ENCODE peak calls at places on chromosome 2, in four cellular contexts. I, Z, D and V are unnamed samples.

GRCh38 chr2:36819090-36819711 is 122.7 kb downstream of the VIT start:
- DNase-seq in I (no peak), Z (no peak), D (no peak), V (no peak)

GRCh38 chr2:127609031-127609751 is 36.8 kb upstream of the GPR17 start:
- DNase-seq in I (no peak), Z (no peak), D (peak; percentile 53), V (no peak)

GRCh38 chr2:96888082-96889011 is 18.5 kb upstream of the SEMA4C start:
- DNase-seq in I (no peak), Z (no peak), D (no peak), V (peak; percentile 65)

GRCh38 chr2:85740193-85740592 is 13.6 kb upstream of the ATOH8 start:
- DNase-seq in I (no peak), Z (no peak), D (no peak), V (no peak)

GRCh38 chr2:202133556-202134245 is 60.6 kb downstream of the KIAA2012 start:
- DNase-seq in I (no peak), Z (no peak), D (no peak), V (no peak)

GRCh38 chr2:238445409-238446190 is 18.9 kb downstream of the ASB1 start:
- DNase-seq in I (no peak), Z (no peak), D (peak; percentile 45), V (no peak)

GRCh38 chr2:136301012-136301411 is 183.1 kb upstream of the CXCR4 start:
- DNase-seq in I (no peak), Z (no peak), D (no peak), V (no peak)

GRCh38 chr2:96802281-96802595 is 13.8 kb upstream of the CNNM3 start:
- DNase-seq in I (no peak), Z (peak; percentile 31), D (no peak), V (no peak)